ENCODE peak calls at places on chromosome 6, in six cellular contexts. P is Karpas-422, H is SK-N-SH, U is HCT116, O is neuronal stem cell, B is PC-3. G is an unnamed sample.

GRCh38 chr6:113065606-113066005 is 718.5 kb downstream of the RFPL4B start:
- DNase-seq in B (no peak), H (no peak), U (no peak), O (peak), P (no peak), G (peak)

GRCh38 chr6:100479180-100480035 is 14.7 kb upstream of the SIM1 start:
- DNase-seq in B (peak), H (no peak), O (peak), P (peak), U (peak), G (peak)

GRCh38 chr6:105733556-105734162 is 330.8 kb upstream of the PREP start:
- DNase-seq in O (no peak), U (peak), H (peak), P (peak), B (peak), G (peak)

GRCh38 chr6:51934098-51934497 is 153.3 kb downstream of the PKHD1 start:
- DNase-seq in O (no peak), H (peak), B (peak), P (peak), U (peak), G (peak)

GRCh38 chr6:33816911-33817310 is 13.1 kb upstream of the MLN start:
- DNase-seq in P (no peak), U (no peak), O (no peak), H (no peak), B (no peak), G (no peak)

GRCh38 chr6:83215131-83216047 is 22.2 kb downstream of the RWDD2A start:
- DNase-seq in O (peak), U (peak), H (peak), B (peak), P (peak), G (peak)

GRCh38 chr6:37547564-37548061 is 47.9 kb upstream of the CCDC167 start:
- DNase-seq in B (peak), O (no peak), H (peak), U (no peak), P (no peak), G (peak)

GRCh38 chr6:72561629-72562028 is 60.2 kb upstream of the KCNQ5 start:
- DNase-seq in P (no peak), B (no peak), U (no peak), H (no peak), O (no peak), G (no peak)

GRCh38 chr6:116064626-116065025 is 3.9 kb upstream of the FRK start:
- DNase-seq in H (no peak), U (no peak), B (no peak), P (no peak), O (no peak), G (no peak)
- H3K9ac ChIP-seq in H (no peak), U (no peak), B (no peak), P (no peak), O (no peak), G (no peak)

GRCh38 chr6:5095236-5095635 is 10.1 kb downstream of the PPP1R3G start:
- DNase-seq in B (peak), H (no peak), O (no peak), P (peak), U (no peak), G (peak)
- H3K9ac ChIP-seq in B (no peak), H (no peak), O (no peak), P (no peak), U (no peak), G (no peak)

GRCh38 chr6:84260186-84260585 is 32.7 kb upstream of the CEP162 start:
- DNase-seq in H (no peak), B (no peak), U (no peak), P (no peak), O (no peak), G (no peak)
- H3K9ac ChIP-seq in H (no peak), B (no peak), U (no peak), P (no peak), O (no peak), G (no peak)

GRCh38 chr6:148999501-148999900 is 252.7 kb downstream of the UST start:
- DNase-seq in U (no peak), B (peak), P (no peak), O (no peak), H (no peak), G (peak)
- H3K9ac ChIP-seq in U (no peak), B (no peak), P (no peak), O (no peak), H (peak), G (no peak)

GRCh38 chr6:130435181-130435580 is 69.4 kb downstream of the TMEM200A start:
- DNase-seq in H (no peak), U (no peak), P (no peak), O (no peak), B (no peak), G (no peak)
- H3K9ac ChIP-seq in H (no peak), U (no peak), P (no peak), O (no peak), B (no peak), G (no peak)

DNA sequence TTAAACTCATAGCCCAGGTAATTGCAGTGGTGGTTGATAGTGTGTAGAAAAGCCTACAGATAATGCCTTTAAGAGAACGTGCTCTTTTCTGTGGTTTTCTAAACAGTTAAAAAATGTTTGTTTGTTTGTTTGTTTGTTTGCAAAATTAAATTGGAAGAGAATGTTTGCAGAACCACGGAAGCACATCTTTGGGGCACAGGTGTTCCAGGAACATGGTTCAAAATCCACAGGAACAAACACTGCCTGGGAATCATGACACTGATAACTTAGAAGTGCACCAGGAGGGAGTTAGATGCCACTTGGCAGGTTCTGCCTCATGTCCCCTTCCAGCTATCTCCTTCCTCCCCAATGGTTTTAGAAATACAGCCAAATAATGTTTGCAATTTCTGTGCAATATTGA is 274.5 kb upstream of the FOXQ1 start:
- DNase-seq in O (no peak), B (no peak), U (no peak), H (no peak), P (no peak), G (no peak)
- H3K9ac ChIP-seq in O (no peak), B (no peak), U (no peak), H (no peak), P (no peak), G (no peak)

DNA sequence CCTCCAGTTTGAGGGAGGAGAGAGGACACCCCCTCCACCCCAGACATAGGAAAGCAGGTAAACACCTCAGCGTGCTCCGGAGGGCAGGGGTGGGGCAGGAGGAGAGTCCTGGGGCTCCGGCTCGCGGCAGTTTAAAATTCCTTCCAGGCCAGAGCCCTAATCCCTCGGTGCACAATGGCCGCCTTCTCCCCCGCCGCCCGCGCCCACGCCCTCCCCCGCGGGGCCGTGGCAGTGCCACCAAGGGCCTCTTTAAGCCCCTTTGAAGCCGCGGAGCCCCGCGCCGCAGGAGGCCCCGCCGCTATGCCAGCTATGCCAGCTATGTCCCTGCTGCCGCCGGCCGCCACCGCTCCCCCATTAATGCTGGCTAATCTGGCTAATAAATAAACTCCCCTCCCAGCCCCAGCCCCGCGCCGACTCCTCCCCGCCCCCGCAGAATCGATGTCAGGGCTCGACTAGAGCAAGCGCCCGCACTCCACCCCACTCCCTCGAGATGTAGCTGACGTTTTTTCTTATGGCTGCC is 125.1 kb downstream of the MRPL14 start:
- DNase-seq in O (peak), B (no peak), H (no peak), U (no peak), P (no peak), G (peak)
- H3K9ac ChIP-seq in O (no peak), B (peak), H (no peak), U (peak), P (peak), G (peak)

G was measured in GM23248.